ENCODE peak calls at places on chromosome 1, in ten cellular contexts. One of them, this sample, is unnamed.

GRCh38 chr1:46749921-46750404 is 31.0 kb upstream of the EFCAB14 start:
- DNase-seq in skeletal muscle cell: no peak
- DNase-seq in left ventricle myocardium superior: peak; percentile 52
- DNase-seq in activated T-helper 1 cell treated with anti-CD3 and anti-CD28 coated beads, Interleukin-12 subunit alpha, Interleukin-12 subunit beta, Interleukin-2, Interleukin-4 antibody, amounts not matched to agents 30 ng/mL and 10 ng/mL and 1 ng/mL, durations not matched to agents 14 hours and 24 hours and 36 hours: no peak
- DNase-seq in aorta: no peak
- DNase-seq in amniotic epithelial cell: no peak
- DNase-seq in stomach: no peak
- DNase-seq in bronchial epithelial cell: peak; percentile 74
- DNase-seq in NCI-H2081: no peak
- DNase-seq in body of pancreas: no peak
- DNase-seq in this sample: no peak

GRCh38 chr1:32939655-32940371 is 24.8 kb downstream of the RNF19B start:
- DNase-seq in amniotic epithelial cell: peak; percentile 93
- DNase-seq in NCI-H2081: no peak
- DNase-seq in left ventricle myocardium superior: peak; percentile 61
- DNase-seq in activated T-helper 1 cell treated with anti-CD3 and anti-CD28 coated beads, Interleukin-12 subunit alpha, Interleukin-12 subunit beta, Interleukin-2, Interleukin-4 antibody, amounts not matched to agents 30 ng/mL and 10 ng/mL and 1 ng/mL, durations not matched to agents 14 hours and 24 hours and 36 hours: no peak
- DNase-seq in skeletal muscle cell: peak; percentile 76
- DNase-seq in body of pancreas: no peak
- DNase-seq in aorta: peak; percentile 80
- DNase-seq in stomach: no peak
- DNase-seq in bronchial epithelial cell: peak; percentile 91
- DNase-seq in this sample: peak; percentile 63

GRCh38 chr1:223308141-223308540 is 55.8 kb downstream of the SUSD4 start:
- DNase-seq in body of pancreas: no peak
- DNase-seq in amniotic epithelial cell: no peak
- DNase-seq in aorta: no peak
- DNase-seq in stomach: no peak
- DNase-seq in skeletal muscle cell: no peak
- DNase-seq in activated T-helper 1 cell treated with anti-CD3 and anti-CD28 coated beads, Interleukin-12 subunit alpha, Interleukin-12 subunit beta, Interleukin-2, Interleukin-4 antibody, amounts not matched to agents 30 ng/mL and 10 ng/mL and 1 ng/mL, durations not matched to agents 14 hours and 24 hours and 36 hours: no peak
- DNase-seq in left ventricle myocardium superior: no peak
- DNase-seq in bronchial epithelial cell: no peak
- DNase-seq in NCI-H2081: no peak
- DNase-seq in this sample: no peak

GRCh38 chr1:36771222-36771621 is 263.1 kb downstream of the GRIK3 start:
- DNase-seq in amniotic epithelial cell: no peak
- DNase-seq in NCI-H2081: peak; percentile 44
- DNase-seq in left ventricle myocardium superior: no peak
- DNase-seq in skeletal muscle cell: no peak
- DNase-seq in aorta: no peak
- DNase-seq in body of pancreas: no peak
- DNase-seq in activated T-helper 1 cell treated with anti-CD3 and anti-CD28 coated beads, Interleukin-12 subunit alpha, Interleukin-12 subunit beta, Interleukin-2, Interleukin-4 antibody, amounts not matched to agents 30 ng/mL and 10 ng/mL and 1 ng/mL, durations not matched to agents 14 hours and 24 hours and 36 hours: no peak
- DNase-seq in bronchial epithelial cell: no peak
- DNase-seq in stomach: no peak
- DNase-seq in this sample: no peak

GRCh38 chr1:201877877-201878339 is 10.8 kb upstream of the SHISA4 start:
- DNase-seq in body of pancreas: peak; percentile 34
- DNase-seq in aorta: no peak
- DNase-seq in activated T-helper 1 cell treated with anti-CD3 and anti-CD28 coated beads, Interleukin-12 subunit alpha, Interleukin-12 subunit beta, Interleukin-2, Interleukin-4 antibody, amounts not matched to agents 30 ng/mL and 10 ng/mL and 1 ng/mL, durations not matched to agents 14 hours and 24 hours and 36 hours: no peak
- DNase-seq in skeletal muscle cell: no peak
- DNase-seq in left ventricle myocardium superior: peak; percentile 48
- DNase-seq in bronchial epithelial cell: peak; percentile 55
- DNase-seq in NCI-H2081: peak; percentile 20
- DNase-seq in amniotic epithelial cell: peak; percentile 46
- DNase-seq in stomach: no peak
- DNase-seq in this sample: peak; percentile 70

GRCh38 chr1:38570576-38570975 is 289.0 kb downstream of the RRAGC start:
- DNase-seq in NCI-H2081: no peak
- DNase-seq in aorta: no peak
- DNase-seq in body of pancreas: no peak
- DNase-seq in amniotic epithelial cell: no peak
- DNase-seq in stomach: no peak
- DNase-seq in activated T-helper 1 cell treated with anti-CD3 and anti-CD28 coated beads, Interleukin-12 subunit alpha, Interleukin-12 subunit beta, Interleukin-2, Interleukin-4 antibody, amounts not matched to agents 30 ng/mL and 10 ng/mL and 1 ng/mL, durations not matched to agents 14 hours and 24 hours and 36 hours: no peak
- DNase-seq in bronchial epithelial cell: no peak
- DNase-seq in skeletal muscle cell: no peak
- DNase-seq in left ventricle myocardium superior: no peak
- DNase-seq in this sample: no peak

GRCh38 chr1:177432897-177433296 is 262.1 kb downstream of the BRINP2 start:
- DNase-seq in body of pancreas: no peak
- DNase-seq in bronchial epithelial cell: peak; percentile 15
- DNase-seq in activated T-helper 1 cell treated with anti-CD3 and anti-CD28 coated beads, Interleukin-12 subunit alpha, Interleukin-12 subunit beta, Interleukin-2, Interleukin-4 antibody, amounts not matched to agents 30 ng/mL and 10 ng/mL and 1 ng/mL, durations not matched to agents 14 hours and 24 hours and 36 hours: no peak
- DNase-seq in aorta: no peak
- DNase-seq in stomach: no peak
- DNase-seq in left ventricle myocardium superior: no peak
- DNase-seq in NCI-H2081: no peak
- DNase-seq in amniotic epithelial cell: no peak
- DNase-seq in skeletal muscle cell: no peak
- DNase-seq in this sample: peak; percentile 13

GRCh38 chr1:70143052-70143659 is 62.2 kb downstream of the LRRC40 start:
- DNase-seq in bronchial epithelial cell: no peak
- DNase-seq in stomach: no peak
- DNase-seq in body of pancreas: no peak
- DNase-seq in aorta: no peak
- DNase-seq in NCI-H2081: no peak
- DNase-seq in activated T-helper 1 cell treated with anti-CD3 and anti-CD28 coated beads, Interleukin-12 subunit alpha, Interleukin-12 subunit beta, Interleukin-2, Interleukin-4 antibody, amounts not matched to agents 30 ng/mL and 10 ng/mL and 1 ng/mL, durations not matched to agents 14 hours and 24 hours and 36 hours: no peak
- DNase-seq in left ventricle myocardium superior: no peak
- DNase-seq in skeletal muscle cell: no peak
- DNase-seq in amniotic epithelial cell: peak; percentile 16
- DNase-seq in this sample: peak; percentile 60

GRCh38 chr1:211258310-211258755 is 833 bp upstream of the RCOR3 start:
- DNase-seq in aorta: peak; percentile 91
- DNase-seq in activated T-helper 1 cell treated with anti-CD3 and anti-CD28 coated beads, Interleukin-12 subunit alpha, Interleukin-12 subunit beta, Interleukin-2, Interleukin-4 antibody, amounts not matched to agents 30 ng/mL and 10 ng/mL and 1 ng/mL, durations not matched to agents 14 hours and 24 hours and 36 hours: peak; percentile 49
- DNase-seq in amniotic epithelial cell: peak; percentile 81
- DNase-seq in left ventricle myocardium superior: peak; percentile 88
- DNase-seq in NCI-H2081: peak; percentile 75
- DNase-seq in stomach: peak; percentile 84
- DNase-seq in body of pancreas: peak; percentile 90
- DNase-seq in skeletal muscle cell: peak; percentile 30
- DNase-seq in bronchial epithelial cell: peak; percentile 64
- DNase-seq in this sample: peak; percentile 80

GRCh38 chr1:25684216-25684965 is 67.8 kb downstream of the MAN1C1 start:
- DNase-seq in skeletal muscle cell: no peak
- DNase-seq in stomach: no peak
- DNase-seq in left ventricle myocardium superior: peak; percentile 59
- DNase-seq in activated T-helper 1 cell treated with anti-CD3 and anti-CD28 coated beads, Interleukin-12 subunit alpha, Interleukin-12 subunit beta, Interleukin-2, Interleukin-4 antibody, amounts not matched to agents 30 ng/mL and 10 ng/mL and 1 ng/mL, durations not matched to agents 14 hours and 24 hours and 36 hours: no peak
- DNase-seq in bronchial epithelial cell: no peak
- DNase-seq in aorta: no peak
- DNase-seq in body of pancreas: no peak
- DNase-seq in amniotic epithelial cell: no peak
- DNase-seq in NCI-H2081: no peak
- DNase-seq in this sample: no peak

GRCh38 chr1:100290291-100290690 is 24.3 kb downstream of the RTCA start:
- DNase-seq in activated T-helper 1 cell treated with anti-CD3 and anti-CD28 coated beads, Interleukin-12 subunit alpha, Interleukin-12 subunit beta, Interleukin-2, Interleukin-4 antibody, amounts not matched to agents 30 ng/mL and 10 ng/mL and 1 ng/mL, durations not matched to agents 14 hours and 24 hours and 36 hours: no peak
- DNase-seq in bronchial epithelial cell: no peak
- DNase-seq in body of pancreas: no peak
- DNase-seq in left ventricle myocardium superior: no peak
- DNase-seq in NCI-H2081: no peak
- DNase-seq in amniotic epithelial cell: peak; percentile 78
- DNase-seq in stomach: no peak
- DNase-seq in skeletal muscle cell: no peak
- DNase-seq in aorta: no peak
- DNase-seq in this sample: no peak

GRCh38 chr1:225476538-225476988 is 48.7 kb upstream of the LBR start:
- DNase-seq in stomach: no peak
- DNase-seq in skeletal muscle cell: no peak
- DNase-seq in left ventricle myocardium superior: no peak
- DNase-seq in aorta: no peak
- DNase-seq in amniotic epithelial cell: peak; percentile 37
- DNase-seq in activated T-helper 1 cell treated with anti-CD3 and anti-CD28 coated beads, Interleukin-12 subunit alpha, Interleukin-12 subunit beta, Interleukin-2, Interleukin-4 antibody, amounts not matched to agents 30 ng/mL and 10 ng/mL and 1 ng/mL, durations not matched to agents 14 hours and 24 hours and 36 hours: no peak
- DNase-seq in NCI-H2081: no peak
- DNase-seq in bronchial epithelial cell: no peak
- DNase-seq in body of pancreas: no peak
- DNase-seq in this sample: no peak

GRCh38 chr1:148354284-148354869 is 128.7 kb downstream of the PPIAL4G start:
- DNase-seq in stomach: no peak
- DNase-seq in aorta: no peak
- DNase-seq in activated T-helper 1 cell treated with anti-CD3 and anti-CD28 coated beads, Interleukin-12 subunit alpha, Interleukin-12 subunit beta, Interleukin-2, Interleukin-4 antibody, amounts not matched to agents 30 ng/mL and 10 ng/mL and 1 ng/mL, durations not matched to agents 14 hours and 24 hours and 36 hours: no peak
- DNase-seq in left ventricle myocardium superior: no peak
- DNase-seq in bronchial epithelial cell: no peak
- DNase-seq in body of pancreas: no peak
- DNase-seq in NCI-H2081: no peak
- DNase-seq in skeletal muscle cell: no peak
- DNase-seq in amniotic epithelial cell: no peak
- DNase-seq in this sample: no peak

GRCh38 chr1:186435336-186435735 is 25.6 kb downstream of the PDC start:
- DNase-seq in left ventricle myocardium superior: no peak
- DNase-seq in body of pancreas: no peak
- DNase-seq in skeletal muscle cell: peak; percentile 11
- DNase-seq in bronchial epithelial cell: peak; percentile 67
- DNase-seq in NCI-H2081: no peak
- DNase-seq in stomach: no peak
- DNase-seq in activated T-helper 1 cell treated with anti-CD3 and anti-CD28 coated beads, Interleukin-12 subunit alpha, Interleukin-12 subunit beta, Interleukin-2, Interleukin-4 antibody, amounts not matched to agents 30 ng/mL and 10 ng/mL and 1 ng/mL, durations not matched to agents 14 hours and 24 hours and 36 hours: no peak
- DNase-seq in amniotic epithelial cell: peak; percentile 80
- DNase-seq in aorta: no peak
- DNase-seq in this sample: peak; percentile 37

GRCh38 chr1:185008746-185009360 is 34.5 kb upstream of the NIBAN1 start:
- DNase-seq in aorta: no peak
- DNase-seq in stomach: no peak
- DNase-seq in left ventricle myocardium superior: no peak
- DNase-seq in amniotic epithelial cell: no peak
- DNase-seq in body of pancreas: no peak
- DNase-seq in activated T-helper 1 cell treated with anti-CD3 and anti-CD28 coated beads, Interleukin-12 subunit alpha, Interleukin-12 subunit beta, Interleukin-2, Interleukin-4 antibody, amounts not matched to agents 30 ng/mL and 10 ng/mL and 1 ng/mL, durations not matched to agents 14 hours and 24 hours and 36 hours: no peak
- DNase-seq in NCI-H2081: peak; percentile 86
- DNase-seq in bronchial epithelial cell: no peak
- DNase-seq in skeletal muscle cell: no peak
- DNase-seq in this sample: no peak

GRCh38 chr1:9687120-9687875 is 35.8 kb downstream of the PIK3CD start:
- DNase-seq in bronchial epithelial cell: peak; percentile 76
- DNase-seq in amniotic epithelial cell: peak; percentile 50
- DNase-seq in aorta: peak; percentile 74
- DNase-seq in skeletal muscle cell: no peak
- DNase-seq in NCI-H2081: peak; percentile 63
- DNase-seq in stomach: peak; percentile 60
- DNase-seq in body of pancreas: peak; percentile 62
- DNase-seq in left ventricle myocardium superior: peak; percentile 65
- DNase-seq in activated T-helper 1 cell treated with anti-CD3 and anti-CD28 coated beads, Interleukin-12 subunit alpha, Interleukin-12 subunit beta, Interleukin-2, Interleukin-4 antibody, amounts not matched to agents 30 ng/mL and 10 ng/mL and 1 ng/mL, durations not matched to agents 14 hours and 24 hours and 36 hours: peak; percentile 43
- DNase-seq in this sample: peak; percentile 95

GRCh38 chr1:37890378-37891014 is 31.1 kb upstream of the MTF1 start:
- DNase-seq in NCI-H2081: peak; percentile 69
- DNase-seq in amniotic epithelial cell: peak; percentile 55
- DNase-seq in stomach: no peak
- DNase-seq in skeletal muscle cell: no peak
- DNase-seq in activated T-helper 1 cell treated with anti-CD3 and anti-CD28 coated beads, Interleukin-12 subunit alpha, Interleukin-12 subunit beta, Interleukin-2, Interleukin-4 antibody, amounts not matched to agents 30 ng/mL and 10 ng/mL and 1 ng/mL, durations not matched to agents 14 hours and 24 hours and 36 hours: no peak
- DNase-seq in left ventricle myocardium superior: no peak
- DNase-seq in bronchial epithelial cell: peak; percentile 58
- DNase-seq in body of pancreas: no peak
- DNase-seq in aorta: no peak
- DNase-seq in this sample: peak; percentile 72

GRCh38 chr1:245500546-245500945 is 345.8 kb downstream of the KIF26B start:
- DNase-seq in stomach: no peak
- DNase-seq in skeletal muscle cell: peak; percentile 66
- DNase-seq in amniotic epithelial cell: peak; percentile 95
- DNase-seq in bronchial epithelial cell: peak; percentile 96
- DNase-seq in aorta: no peak
- DNase-seq in body of pancreas: peak; percentile 16
- DNase-seq in left ventricle myocardium superior: no peak
- DNase-seq in activated T-helper 1 cell treated with anti-CD3 and anti-CD28 coated beads, Interleukin-12 subunit alpha, Interleukin-12 subunit beta, Interleukin-2, Interleukin-4 antibody, amounts not matched to agents 30 ng/mL and 10 ng/mL and 1 ng/mL, durations not matched to agents 14 hours and 24 hours and 36 hours: no peak
- DNase-seq in NCI-H2081: no peak
- DNase-seq in this sample: peak; percentile 41

GRCh38 chr1:35577071-35577998 is 4.2 kb downstream of the TFAP2E start:
- DNase-seq in stomach: peak; percentile 53
- DNase-seq in aorta: peak; percentile 80
- DNase-seq in activated T-helper 1 cell treated with anti-CD3 and anti-CD28 coated beads, Interleukin-12 subunit alpha, Interleukin-12 subunit beta, Interleukin-2, Interleukin-4 antibody, amounts not matched to agents 30 ng/mL and 10 ng/mL and 1 ng/mL, durations not matched to agents 14 hours and 24 hours and 36 hours: peak; percentile 56
- DNase-seq in amniotic epithelial cell: peak; percentile 14
- DNase-seq in NCI-H2081: no peak
- DNase-seq in bronchial epithelial cell: no peak
- DNase-seq in skeletal muscle cell: no peak
- DNase-seq in body of pancreas: no peak
- DNase-seq in left ventricle myocardium superior: peak; percentile 60
- DNase-seq in this sample: no peak

GRCh38 chr1:203127672-203128611 is at the start of gene ADORA1:
- DNase-seq in stomach: peak; percentile 74
- DNase-seq in amniotic epithelial cell: peak; percentile 51
- DNase-seq in bronchial epithelial cell: peak; percentile 25
- DNase-seq in aorta: peak; percentile 75
- DNase-seq in skeletal muscle cell: no peak
- DNase-seq in body of pancreas: peak; percentile 83
- DNase-seq in activated T-helper 1 cell treated with anti-CD3 and anti-CD28 coated beads, Interleukin-12 subunit alpha, Interleukin-12 subunit beta, Interleukin-2, Interleukin-4 antibody, amounts not matched to agents 30 ng/mL and 10 ng/mL and 1 ng/mL, durations not matched to agents 14 hours and 24 hours and 36 hours: no peak
- DNase-seq in left ventricle myocardium superior: peak; percentile 84
- DNase-seq in NCI-H2081: peak; percentile 55
- DNase-seq in this sample: peak; percentile 60

GRCh38 chr1:22780696-22781095 is 70.1 kb downstream of the EPHB2 start:
- DNase-seq in left ventricle myocardium superior: no peak
- DNase-seq in body of pancreas: no peak
- DNase-seq in activated T-helper 1 cell treated with anti-CD3 and anti-CD28 coated beads, Interleukin-12 subunit alpha, Interleukin-12 subunit beta, Interleukin-2, Interleukin-4 antibody, amounts not matched to agents 30 ng/mL and 10 ng/mL and 1 ng/mL, durations not matched to agents 14 hours and 24 hours and 36 hours: no peak
- DNase-seq in stomach: no peak
- DNase-seq in amniotic epithelial cell: peak; percentile 17
- DNase-seq in skeletal muscle cell: no peak
- DNase-seq in NCI-H2081: no peak
- DNase-seq in bronchial epithelial cell: peak; percentile 15
- DNase-seq in aorta: no peak
- DNase-seq in this sample: peak; percentile 51

GRCh38 chr1:86811539-86811938 is 102.4 kb downstream of the SELENOF start:
- DNase-seq in bronchial epithelial cell: no peak
- DNase-seq in stomach: no peak
- DNase-seq in skeletal muscle cell: no peak
- DNase-seq in amniotic epithelial cell: no peak
- DNase-seq in activated T-helper 1 cell treated with anti-CD3 and anti-CD28 coated beads, Interleukin-12 subunit alpha, Interleukin-12 subunit beta, Interleukin-2, Interleukin-4 antibody, amounts not matched to agents 30 ng/mL and 10 ng/mL and 1 ng/mL, durations not matched to agents 14 hours and 24 hours and 36 hours: no peak
- DNase-seq in left ventricle myocardium superior: no peak
- DNase-seq in body of pancreas: no peak
- DNase-seq in NCI-H2081: no peak
- DNase-seq in aorta: no peak
- DNase-seq in this sample: no peak

GRCh38 chr1:183995322-183996035 is 42.0 kb downstream of the COLGALT2 start:
- DNase-seq in NCI-H2081: no peak
- DNase-seq in aorta: peak; percentile 49
- DNase-seq in body of pancreas: no peak
- DNase-seq in skeletal muscle cell: no peak
- DNase-seq in left ventricle myocardium superior: peak; percentile 66
- DNase-seq in bronchial epithelial cell: peak; percentile 32
- DNase-seq in amniotic epithelial cell: no peak
- DNase-seq in stomach: no peak
- DNase-seq in activated T-helper 1 cell treated with anti-CD3 and anti-CD28 coated beads, Interleukin-12 subunit alpha, Interleukin-12 subunit beta, Interleukin-2, Interleukin-4 antibody, amounts not matched to agents 30 ng/mL and 10 ng/mL and 1 ng/mL, durations not matched to agents 14 hours and 24 hours and 36 hours: no peak
- DNase-seq in this sample: no peak

GRCh38 chr1:40162791-40163441 is 1.7 kb downstream of the RLF start:
- DNase-seq in body of pancreas: no peak
- DNase-seq in bronchial epithelial cell: peak; percentile 58
- DNase-seq in aorta: no peak
- DNase-seq in NCI-H2081: no peak
- DNase-seq in skeletal muscle cell: no peak
- DNase-seq in amniotic epithelial cell: peak; percentile 48
- DNase-seq in stomach: no peak
- DNase-seq in left ventricle myocardium superior: no peak
- DNase-seq in activated T-helper 1 cell treated with anti-CD3 and anti-CD28 coated beads, Interleukin-12 subunit alpha, Interleukin-12 subunit beta, Interleukin-2, Interleukin-4 antibody, amounts not matched to agents 30 ng/mL and 10 ng/mL and 1 ng/mL, durations not matched to agents 14 hours and 24 hours and 36 hours: no peak
- DNase-seq in this sample: peak; percentile 53

GRCh38 chr1:89356658-89357400 is 7.0 kb upstream of the GBP6 start:
- DNase-seq in skeletal muscle cell: peak; percentile 3
- DNase-seq in stomach: no peak
- DNase-seq in NCI-H2081: no peak
- DNase-seq in aorta: no peak
- DNase-seq in left ventricle myocardium superior: no peak
- DNase-seq in body of pancreas: no peak
- DNase-seq in activated T-helper 1 cell treated with anti-CD3 and anti-CD28 coated beads, Interleukin-12 subunit alpha, Interleukin-12 subunit beta, Interleukin-2, Interleukin-4 antibody, amounts not matched to agents 30 ng/mL and 10 ng/mL and 1 ng/mL, durations not matched to agents 14 hours and 24 hours and 36 hours: no peak
- DNase-seq in amniotic epithelial cell: peak; percentile 31
- DNase-seq in bronchial epithelial cell: peak; percentile 27
- DNase-seq in this sample: peak; percentile 19

GRCh38 chr1:9905010-9905409 is 5.1 kb downstream of the CTNNBIP1 start:
- DNase-seq in body of pancreas: no peak
- DNase-seq in amniotic epithelial cell: no peak
- DNase-seq in NCI-H2081: no peak
- DNase-seq in stomach: no peak
- DNase-seq in skeletal muscle cell: no peak
- DNase-seq in bronchial epithelial cell: no peak
- DNase-seq in aorta: no peak
- DNase-seq in left ventricle myocardium superior: no peak
- DNase-seq in activated T-helper 1 cell treated with anti-CD3 and anti-CD28 coated beads, Interleukin-12 subunit alpha, Interleukin-12 subunit beta, Interleukin-2, Interleukin-4 antibody, amounts not matched to agents 30 ng/mL and 10 ng/mL and 1 ng/mL, durations not matched to agents 14 hours and 24 hours and 36 hours: no peak
- DNase-seq in this sample: peak; percentile 55

GRCh38 chr1:87219626-87220025 is 109.1 kb upstream of the LMO4 start:
- DNase-seq in skeletal muscle cell: no peak
- DNase-seq in left ventricle myocardium superior: no peak
- DNase-seq in stomach: no peak
- DNase-seq in aorta: no peak
- DNase-seq in activated T-helper 1 cell treated with anti-CD3 and anti-CD28 coated beads, Interleukin-12 subunit alpha, Interleukin-12 subunit beta, Interleukin-2, Interleukin-4 antibody, amounts not matched to agents 30 ng/mL and 10 ng/mL and 1 ng/mL, durations not matched to agents 14 hours and 24 hours and 36 hours: no peak
- DNase-seq in body of pancreas: no peak
- DNase-seq in bronchial epithelial cell: peak; percentile 69
- DNase-seq in amniotic epithelial cell: peak; percentile 63
- DNase-seq in NCI-H2081: no peak
- DNase-seq in this sample: no peak

GRCh38 chr1:198465201-198466144 is 75.0 kb downstream of the ATP6V1G3 start:
- DNase-seq in skeletal muscle cell: no peak
- DNase-seq in bronchial epithelial cell: peak; percentile 78
- DNase-seq in aorta: no peak
- DNase-seq in NCI-H2081: peak; percentile 59
- DNase-seq in amniotic epithelial cell: peak; percentile 59
- DNase-seq in stomach: no peak
- DNase-seq in activated T-helper 1 cell treated with anti-CD3 and anti-CD28 coated beads, Interleukin-12 subunit alpha, Interleukin-12 subunit beta, Interleukin-2, Interleukin-4 antibody, amounts not matched to agents 30 ng/mL and 10 ng/mL and 1 ng/mL, durations not matched to agents 14 hours and 24 hours and 36 hours: no peak
- DNase-seq in left ventricle myocardium superior: no peak
- DNase-seq in body of pancreas: no peak
- DNase-seq in this sample: peak; percentile 74